ENCODE peak calls at places on chromosomes 4 and X, in six cellular contexts. One of them, this sample, is unnamed.

GRCh38 chrX:110795645-110796510 is at the start of gene CHRDL1:
- DNase-seq in H1: no peak
- DNase-seq in IMR-90: no peak
- DNase-seq in neuronal stem cell: peak
- DNase-seq in mesenchymal stem cell: peak
- DNase-seq in H9: peak
- DNase-seq in this sample: no peak

GRCh38 chr4:183533698-183534097 is 28.8 kb downstream of the ING2 start:
- DNase-seq in mesenchymal stem cell: no peak
- DNase-seq in neuronal stem cell: no peak
- DNase-seq in IMR-90: no peak
- DNase-seq in H9: peak
- DNase-seq in H1: peak
- DNase-seq in this sample: no peak

GRCh38 chrX:56130436-56130835 is 101.7 kb upstream of the KLF8 start:
- DNase-seq in IMR-90: no peak
- DNase-seq in H9: no peak
- DNase-seq in neuronal stem cell: no peak
- DNase-seq in H1: no peak
- DNase-seq in mesenchymal stem cell: no peak
- DNase-seq in this sample: no peak

GRCh38 chrX:39808471-39808917 is 289.3 kb downstream of the BCOR start:
- DNase-seq in H9: no peak
- DNase-seq in H1: no peak
- DNase-seq in neuronal stem cell: no peak
- DNase-seq in IMR-90: peak
- DNase-seq in mesenchymal stem cell: peak
- DNase-seq in this sample: peak

GRCh38 chr4:175560628-175561027 is 251.4 kb downstream of the GPM6A start:
- DNase-seq in mesenchymal stem cell: peak
- DNase-seq in IMR-90: peak
- DNase-seq in neuronal stem cell: no peak
- DNase-seq in H1: no peak
- DNase-seq in H9: no peak
- DNase-seq in this sample: peak

GRCh38 chr4:156609421-156609820 is 362.2 kb downstream of the PDGFC start:
- DNase-seq in mesenchymal stem cell: no peak
- DNase-seq in H1: no peak
- DNase-seq in neuronal stem cell: no peak
- DNase-seq in H9: no peak
- DNase-seq in IMR-90: no peak
- DNase-seq in this sample: no peak

GRCh38 chrX:154022108-154022507 is 2.4 kb upstream of the IRAK1 start:
- DNase-seq in IMR-90: no peak
- DNase-seq in H1: no peak
- DNase-seq in mesenchymal stem cell: no peak
- DNase-seq in H9: no peak
- DNase-seq in neuronal stem cell: no peak
- DNase-seq in this sample: no peak

GRCh38 chr4:163681208-163681821 is 186.8 kb downstream of the TMA16 start:
- DNase-seq in neuronal stem cell: peak
- DNase-seq in mesenchymal stem cell: peak
- DNase-seq in H9: no peak
- DNase-seq in IMR-90: peak
- DNase-seq in H1: no peak
- DNase-seq in this sample: peak

GRCh38 chr4:121696641-121697461 is at the start of gene ANXA5:
- DNase-seq in neuronal stem cell: peak
- DNase-seq in H1: no peak
- DNase-seq in IMR-90: peak
- DNase-seq in H9: peak
- DNase-seq in mesenchymal stem cell: peak
- DNase-seq in this sample: peak

GRCh38 chr4:48778431-48779094 is 1.5 kb downstream of the FRYL start:
- DNase-seq in H1: no peak
- DNase-seq in H9: no peak
- DNase-seq in neuronal stem cell: no peak
- DNase-seq in IMR-90: peak
- DNase-seq in mesenchymal stem cell: peak
- DNase-seq in this sample: no peak

GRCh38 chrX:44306336-44306735 is 37.1 kb downstream of the EFHC2 start:
- DNase-seq in mesenchymal stem cell: no peak
- DNase-seq in H9: no peak
- DNase-seq in neuronal stem cell: no peak
- DNase-seq in IMR-90: peak
- DNase-seq in H1: no peak
- DNase-seq in this sample: no peak

GRCh38 chrX:54294306-54294705 is 63.5 kb downstream of the WNK3 start:
- DNase-seq in IMR-90: no peak
- DNase-seq in H1: no peak
- DNase-seq in H9: no peak
- DNase-seq in neuronal stem cell: no peak
- DNase-seq in mesenchymal stem cell: no peak
- DNase-seq in this sample: no peak
- H4K91ac ChIP-seq in IMR-90: no peak
- H4K91ac ChIP-seq in H1: no peak
- H4K91ac ChIP-seq in H9: no peak
- H4K91ac ChIP-seq in neuronal stem cell: no peak
- H4K91ac ChIP-seq in mesenchymal stem cell: no peak
- H4K91ac ChIP-seq in this sample: no peak

GRCh38 chr4:52659016-52659721 is at the start of gene USP46:
- DNase-seq in IMR-90: peak
- DNase-seq in H1: no peak
- DNase-seq in mesenchymal stem cell: peak
- DNase-seq in H9: peak
- DNase-seq in neuronal stem cell: peak
- DNase-seq in this sample: peak
- H2BK120ac ChIP-seq in IMR-90: peak
- H2BK120ac ChIP-seq in H1: peak
- H2BK120ac ChIP-seq in mesenchymal stem cell: peak
- H2BK120ac ChIP-seq in H9: no peak
- H2BK120ac ChIP-seq in neuronal stem cell: peak
- H2BK120ac ChIP-seq in this sample: peak

GRCh38 chr4:159023741-159024140 is 79.1 kb upstream of the RAPGEF2 start:
- DNase-seq in H9: no peak
- DNase-seq in IMR-90: no peak
- DNase-seq in neuronal stem cell: no peak
- DNase-seq in H1: no peak
- DNase-seq in mesenchymal stem cell: no peak
- DNase-seq in this sample: no peak

GRCh38 chr4:159021597-159022385 is 81.1 kb upstream of the RAPGEF2 start:
- DNase-seq in H9: peak
- DNase-seq in mesenchymal stem cell: no peak
- DNase-seq in IMR-90: no peak
- DNase-seq in H1: no peak
- DNase-seq in neuronal stem cell: no peak
- DNase-seq in this sample: peak

GRCh38 chr4:159024828-159025227 is 78.1 kb upstream of the RAPGEF2 start:
- DNase-seq in neuronal stem cell: no peak
- DNase-seq in mesenchymal stem cell: no peak
- DNase-seq in H9: no peak
- DNase-seq in IMR-90: no peak
- DNase-seq in H1: no peak
- DNase-seq in this sample: no peak

GRCh38 chr4:159026329-159026728 is 76.5 kb upstream of the RAPGEF2 start:
- DNase-seq in IMR-90: no peak
- DNase-seq in H9: no peak
- DNase-seq in H1: no peak
- DNase-seq in neuronal stem cell: no peak
- DNase-seq in mesenchymal stem cell: no peak
- DNase-seq in this sample: no peak

GRCh38 chr4:159024266-159024665 is 78.6 kb upstream of the RAPGEF2 start:
- DNase-seq in neuronal stem cell: no peak
- DNase-seq in mesenchymal stem cell: no peak
- DNase-seq in H9: no peak
- DNase-seq in IMR-90: no peak
- DNase-seq in H1: no peak
- DNase-seq in this sample: no peak
- H4K91ac ChIP-seq in neuronal stem cell: no peak
- H4K91ac ChIP-seq in mesenchymal stem cell: no peak
- H4K91ac ChIP-seq in H9: no peak
- H4K91ac ChIP-seq in IMR-90: no peak
- H4K91ac ChIP-seq in H1: no peak
- H4K91ac ChIP-seq in this sample: no peak

GRCh38 chr4:3689006-3689405 is 77.2 kb upstream of the ADRA2C start:
- DNase-seq in mesenchymal stem cell: no peak
- DNase-seq in H1: no peak
- DNase-seq in IMR-90: no peak
- DNase-seq in H9: no peak
- DNase-seq in neuronal stem cell: no peak
- DNase-seq in this sample: no peak
- H2BK120ac ChIP-seq in mesenchymal stem cell: no peak
- H2BK120ac ChIP-seq in H1: no peak
- H2BK120ac ChIP-seq in IMR-90: no peak
- H2BK120ac ChIP-seq in H9: no peak
- H2BK120ac ChIP-seq in neuronal stem cell: no peak
- H2BK120ac ChIP-seq in this sample: no peak

DNA sequence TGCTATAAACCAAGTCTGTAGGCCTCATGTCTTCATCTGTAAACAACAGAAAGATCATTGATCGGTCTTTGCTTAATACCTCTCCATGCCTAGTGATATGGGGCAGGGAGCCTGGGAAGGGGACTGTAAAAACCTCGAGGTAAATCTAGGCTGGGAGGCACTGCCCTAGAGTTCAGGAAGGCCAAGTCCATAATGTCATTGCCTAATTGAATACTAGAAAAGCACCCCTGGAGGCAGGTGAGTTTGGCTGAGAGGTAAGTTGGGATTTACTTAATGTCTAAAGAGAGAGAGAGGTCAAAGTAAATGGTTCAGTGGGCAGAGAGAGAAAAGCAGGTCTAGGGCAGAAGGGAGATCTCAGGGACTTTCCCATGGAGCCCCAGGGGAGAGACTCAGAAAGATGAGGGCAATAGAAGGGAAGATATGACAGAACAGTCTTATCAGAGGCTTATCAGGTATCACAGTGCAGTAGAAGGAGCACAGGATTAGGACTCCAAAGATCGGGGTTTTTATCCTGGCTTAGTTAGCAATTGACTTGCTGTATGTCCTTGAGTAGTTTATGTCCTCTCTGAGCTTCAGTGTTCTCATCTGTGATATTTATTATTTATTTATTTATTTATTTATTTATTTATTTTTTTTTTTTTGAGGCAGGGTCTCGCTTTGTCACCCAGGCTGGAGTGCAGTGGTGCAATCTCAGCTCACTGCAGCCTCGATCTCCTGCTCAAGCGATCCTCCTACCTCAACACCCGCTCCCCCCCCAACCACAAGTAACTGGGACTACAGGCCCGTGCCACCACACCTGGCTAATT is 85.2 kb downstream of the SLC16A2 start:
- DNase-seq in mesenchymal stem cell: no peak
- DNase-seq in IMR-90: no peak
- DNase-seq in H1: no peak
- DNase-seq in neuronal stem cell: no peak
- DNase-seq in H9: no peak
- DNase-seq in this sample: no peak
- H4K91ac ChIP-seq in mesenchymal stem cell: no peak
- H4K91ac ChIP-seq in IMR-90: no peak
- H4K91ac ChIP-seq in H1: no peak
- H4K91ac ChIP-seq in neuronal stem cell: no peak
- H4K91ac ChIP-seq in H9: no peak
- H4K91ac ChIP-seq in this sample: no peak

GRCh38 chrX:72051589-72051988 is 80.1 kb downstream of the RTL5 start:
- DNase-seq in H1: no peak
- DNase-seq in H9: no peak
- DNase-seq in neuronal stem cell: no peak
- DNase-seq in IMR-90: no peak
- DNase-seq in mesenchymal stem cell: no peak
- DNase-seq in this sample: no peak

GRCh38 chrX:72050011-72050410 is 81.7 kb downstream of the RTL5 start:
- DNase-seq in IMR-90: no peak
- DNase-seq in H1: no peak
- DNase-seq in neuronal stem cell: no peak
- DNase-seq in H9: no peak
- DNase-seq in mesenchymal stem cell: no peak
- DNase-seq in this sample: no peak

GRCh38 chrX:72054776-72055495 is 76.8 kb downstream of the RTL5 start:
- DNase-seq in H1: no peak
- DNase-seq in mesenchymal stem cell: no peak
- DNase-seq in H9: peak
- DNase-seq in IMR-90: no peak
- DNase-seq in neuronal stem cell: no peak
- DNase-seq in this sample: no peak

GRCh38 chrX:72053508-72053907 is 78.2 kb downstream of the RTL5 start:
- DNase-seq in H1: no peak
- DNase-seq in IMR-90: no peak
- DNase-seq in H9: no peak
- DNase-seq in mesenchymal stem cell: no peak
- DNase-seq in neuronal stem cell: no peak
- DNase-seq in this sample: no peak

DNA sequence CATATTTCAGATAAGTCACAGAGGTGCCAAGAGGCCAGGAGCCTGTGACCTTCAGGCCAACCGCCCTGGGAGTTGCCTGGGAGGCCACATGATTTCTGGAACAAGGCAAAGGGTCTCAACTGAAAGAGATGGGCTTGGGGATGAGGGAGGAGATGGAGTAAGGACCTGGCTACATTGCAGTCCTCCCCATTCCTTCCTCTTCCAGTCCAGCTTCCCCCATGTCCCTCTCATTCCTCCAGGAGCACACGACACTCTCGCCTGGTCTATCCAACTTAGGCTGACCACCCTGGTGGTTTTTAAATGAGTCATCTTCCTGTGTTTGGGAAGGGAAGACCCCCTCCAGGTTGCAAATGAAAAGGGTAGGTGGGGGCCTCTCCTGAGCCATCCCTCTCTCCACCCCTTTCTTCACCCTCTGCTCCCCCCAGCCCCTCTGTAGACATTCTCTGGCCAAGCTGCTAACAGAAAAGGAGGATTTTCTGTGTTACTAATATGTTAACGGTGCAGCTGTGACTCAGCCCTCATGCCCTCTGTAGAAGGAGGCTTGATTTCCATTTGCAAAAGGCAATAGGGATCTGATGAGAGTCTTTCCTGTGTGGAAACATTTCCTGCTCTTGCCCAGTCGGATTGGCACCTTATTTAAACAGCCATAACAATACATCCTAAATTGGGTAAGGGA is 79.2 kb downstream of the RTL5 start:
- DNase-seq in H9: peak
- DNase-seq in IMR-90: peak
- DNase-seq in neuronal stem cell: no peak
- DNase-seq in H1: peak
- DNase-seq in mesenchymal stem cell: peak
- DNase-seq in this sample: no peak
- H2BK120ac ChIP-seq in H9: no peak
- H2BK120ac ChIP-seq in IMR-90: no peak
- H2BK120ac ChIP-seq in neuronal stem cell: no peak
- H2BK120ac ChIP-seq in H1: no peak
- H2BK120ac ChIP-seq in mesenchymal stem cell: no peak
- H2BK120ac ChIP-seq in this sample: no peak

This sample was measured in trophoblast cell.